ENCODE peak calls at places on chromosomes 12 and 14, in ten cellular contexts. One of them, this sample, is unnamed.

GRCh38 chr12:106246891-106247730 is 709 bp downstream of the CKAP4 start:
- DNase-seq in testis: peak
- DNase-seq in lower lobe of right lung: peak
- DNase-seq in endodermal cell: peak
- DNase-seq in endothelial cell of umbilical vein: peak
- DNase-seq in kidney: peak
- DNase-seq in adrenal gland: peak
- DNase-seq in heart left ventricle: peak
- DNase-seq in cardiac fibroblast: peak
- DNase-seq in PC-3: peak
- DNase-seq in this sample: peak

GRCh38 chr12:131137836-131138637 is 184.3 kb downstream of the ADGRD1 start:
- DNase-seq in testis: peak
- DNase-seq in lower lobe of right lung: no peak
- DNase-seq in endodermal cell: peak
- DNase-seq in endothelial cell of umbilical vein: no peak
- DNase-seq in kidney: no peak
- DNase-seq in adrenal gland: peak
- DNase-seq in heart left ventricle: peak
- DNase-seq in cardiac fibroblast: no peak
- DNase-seq in PC-3: peak
- DNase-seq in this sample: peak

GRCh38 chr14:93892923-93893549 is 34.1 kb upstream of the FAM181A start:
- DNase-seq in testis: peak
- DNase-seq in lower lobe of right lung: peak
- DNase-seq in endodermal cell: peak
- DNase-seq in endothelial cell of umbilical vein: peak
- DNase-seq in kidney: peak
- DNase-seq in adrenal gland: peak
- DNase-seq in heart left ventricle: peak
- DNase-seq in cardiac fibroblast: peak
- DNase-seq in PC-3: peak
- DNase-seq in this sample: peak

GRCh38 chr12:108840605-108841328 is 16.6 kb downstream of the SSH1 start:
- DNase-seq in testis: no peak
- DNase-seq in lower lobe of right lung: peak
- DNase-seq in endodermal cell: no peak
- DNase-seq in endothelial cell of umbilical vein: no peak
- DNase-seq in kidney: no peak
- DNase-seq in adrenal gland: no peak
- DNase-seq in heart left ventricle: no peak
- DNase-seq in cardiac fibroblast: no peak
- DNase-seq in PC-3: no peak
- DNase-seq in this sample: no peak

GRCh38 chr12:125029756-125030358 is 35.4 kb upstream of the AACS start:
- DNase-seq in testis: no peak
- DNase-seq in lower lobe of right lung: no peak
- DNase-seq in endodermal cell: no peak
- DNase-seq in endothelial cell of umbilical vein: no peak
- DNase-seq in kidney: no peak
- DNase-seq in adrenal gland: no peak
- DNase-seq in heart left ventricle: no peak
- DNase-seq in cardiac fibroblast: peak
- DNase-seq in PC-3: no peak
- DNase-seq in this sample: no peak

GRCh38 chr12:88206636-88207035 is 64.5 kb downstream of the TMTC3 start:
- DNase-seq in testis: no peak
- DNase-seq in lower lobe of right lung: no peak
- DNase-seq in endodermal cell: no peak
- DNase-seq in endothelial cell of umbilical vein: no peak
- DNase-seq in kidney: no peak
- DNase-seq in adrenal gland: no peak
- DNase-seq in heart left ventricle: no peak
- DNase-seq in cardiac fibroblast: peak
- DNase-seq in PC-3: no peak
- DNase-seq in this sample: no peak

GRCh38 chr12:63419119-63419518 is 249.2 kb downstream of the DPY19L2 start:
- DNase-seq in testis: no peak
- DNase-seq in lower lobe of right lung: no peak
- DNase-seq in endodermal cell: no peak
- DNase-seq in endothelial cell of umbilical vein: no peak
- DNase-seq in kidney: no peak
- DNase-seq in adrenal gland: no peak
- DNase-seq in heart left ventricle: no peak
- DNase-seq in cardiac fibroblast: no peak
- DNase-seq in PC-3: peak
- DNase-seq in this sample: no peak

GRCh38 chr12:109900752-109901580 is 892 bp downstream of the TCHP start:
- DNase-seq in testis: no peak
- DNase-seq in lower lobe of right lung: no peak
- DNase-seq in endodermal cell: peak
- DNase-seq in endothelial cell of umbilical vein: peak
- DNase-seq in kidney: no peak
- DNase-seq in adrenal gland: no peak
- DNase-seq in heart left ventricle: no peak
- DNase-seq in cardiac fibroblast: peak
- DNase-seq in PC-3: peak
- DNase-seq in this sample: no peak

GRCh38 chr12:78004451-78005093 is 173.9 kb downstream of the NAV3 start:
- DNase-seq in testis: no peak
- DNase-seq in lower lobe of right lung: no peak
- DNase-seq in endodermal cell: no peak
- DNase-seq in endothelial cell of umbilical vein: no peak
- DNase-seq in kidney: no peak
- DNase-seq in adrenal gland: no peak
- DNase-seq in heart left ventricle: no peak
- DNase-seq in cardiac fibroblast: no peak
- DNase-seq in PC-3: no peak
- DNase-seq in this sample: no peak

GRCh38 chr12:78007173-78007572 is 176.5 kb downstream of the NAV3 start:
- DNase-seq in testis: no peak
- DNase-seq in lower lobe of right lung: no peak
- DNase-seq in endodermal cell: no peak
- DNase-seq in endothelial cell of umbilical vein: no peak
- DNase-seq in kidney: no peak
- DNase-seq in adrenal gland: no peak
- DNase-seq in heart left ventricle: no peak
- DNase-seq in cardiac fibroblast: no peak
- DNase-seq in PC-3: no peak
- DNase-seq in this sample: no peak

GRCh38 chr12:78005094-78005492 is 174.4 kb downstream of the NAV3 start:
- DNase-seq in testis: no peak
- DNase-seq in lower lobe of right lung: no peak
- DNase-seq in endodermal cell: no peak
- DNase-seq in endothelial cell of umbilical vein: no peak
- DNase-seq in kidney: no peak
- DNase-seq in adrenal gland: no peak
- DNase-seq in heart left ventricle: no peak
- DNase-seq in cardiac fibroblast: no peak
- DNase-seq in PC-3: no peak
- DNase-seq in this sample: no peak

GRCh38 chr12:77999074-77999715 is 168.5 kb downstream of the NAV3 start:
- DNase-seq in testis: no peak
- DNase-seq in lower lobe of right lung: no peak
- DNase-seq in endodermal cell: no peak
- DNase-seq in endothelial cell of umbilical vein: no peak
- DNase-seq in kidney: no peak
- DNase-seq in adrenal gland: no peak
- DNase-seq in heart left ventricle: no peak
- DNase-seq in cardiac fibroblast: no peak
- DNase-seq in PC-3: no peak
- DNase-seq in this sample: no peak

DNA sequence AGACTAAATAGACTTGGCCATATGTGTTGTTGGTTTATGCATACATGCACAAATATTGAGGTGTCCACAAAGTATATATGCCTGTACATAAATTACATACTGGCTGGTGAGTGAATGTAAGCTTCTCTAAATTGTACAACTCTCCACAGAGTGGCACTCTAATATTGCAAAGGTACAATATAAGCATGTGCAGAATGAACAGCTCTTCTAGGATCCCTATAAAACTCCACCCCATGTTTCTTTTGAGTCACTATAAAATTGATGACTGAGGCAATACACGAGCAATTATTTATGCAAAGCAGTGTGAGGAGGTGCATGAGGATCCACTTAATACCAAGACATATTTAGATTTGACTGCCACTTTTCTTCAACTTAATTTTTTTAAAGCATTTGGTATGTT is 172.2 kb downstream of the NAV3 start:
- DNase-seq in testis: no peak
- DNase-seq in lower lobe of right lung: no peak
- DNase-seq in endodermal cell: no peak
- DNase-seq in endothelial cell of umbilical vein: no peak
- DNase-seq in kidney: no peak
- DNase-seq in adrenal gland: no peak
- DNase-seq in heart left ventricle: no peak
- DNase-seq in cardiac fibroblast: peak
- DNase-seq in PC-3: peak
- DNase-seq in this sample: no peak
- TF ChIP-seq CTCF in testis: no peak
- TF ChIP-seq CTCF in lower lobe of right lung: no peak
- TF ChIP-seq CTCF in endodermal cell: no peak
- TF ChIP-seq CTCF in endothelial cell of umbilical vein: no peak
- TF ChIP-seq CTCF in kidney: no peak
- TF ChIP-seq CTCF in adrenal gland: no peak
- TF ChIP-seq CTCF in heart left ventricle: no peak
- TF ChIP-seq CTCF in cardiac fibroblast: no peak
- TF ChIP-seq CTCF in PC-3: peak
- TF ChIP-seq CTCF in this sample: no peak

DNA sequence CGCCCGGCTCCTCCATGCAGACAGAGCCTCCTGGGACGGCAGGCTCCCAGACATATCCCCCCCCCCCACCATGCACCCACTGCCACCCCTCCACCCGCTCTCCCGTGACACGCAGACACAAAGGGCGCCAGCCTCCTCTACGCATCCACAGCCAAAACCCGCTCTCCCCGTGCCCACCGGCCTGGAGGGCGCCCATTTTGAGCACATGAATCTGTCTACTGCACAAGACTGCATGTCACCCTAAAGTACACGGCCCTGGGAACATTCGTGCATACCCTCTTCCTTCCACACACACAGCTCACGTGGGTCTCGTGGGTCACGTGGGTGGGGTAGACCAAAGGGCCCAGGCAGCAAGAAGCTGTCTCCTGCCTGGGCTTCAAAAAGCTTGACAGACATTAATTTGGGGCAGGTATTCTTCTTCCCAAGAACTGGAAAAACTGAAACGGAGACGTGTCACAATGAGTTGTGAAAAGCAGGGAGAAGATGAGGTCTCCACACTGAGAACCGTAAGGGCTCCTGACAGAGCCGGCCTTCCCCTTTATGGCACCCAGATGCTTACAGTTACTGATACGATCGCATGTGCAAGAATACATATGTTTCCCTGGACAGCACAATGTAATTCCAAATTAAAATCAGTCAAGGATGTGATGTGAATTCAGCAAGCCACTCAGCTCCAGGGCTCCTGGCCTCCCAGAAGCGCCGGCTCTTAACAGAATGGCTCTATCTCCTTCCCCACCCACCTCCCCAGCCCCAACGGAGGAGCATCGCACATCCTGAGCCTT is 2.0 kb downstream of the TGFB3 start:
- DNase-seq in testis: peak
- DNase-seq in lower lobe of right lung: no peak
- DNase-seq in endodermal cell: no peak
- DNase-seq in endothelial cell of umbilical vein: no peak
- DNase-seq in kidney: peak
- DNase-seq in adrenal gland: no peak
- DNase-seq in heart left ventricle: no peak
- DNase-seq in cardiac fibroblast: no peak
- DNase-seq in PC-3: no peak
- DNase-seq in this sample: peak
- H3K4me3 ChIP-seq in testis: peak
- H3K4me3 ChIP-seq in lower lobe of right lung: peak
- H3K4me3 ChIP-seq in endodermal cell: no peak
- H3K4me3 ChIP-seq in endothelial cell of umbilical vein: no peak
- H3K4me3 ChIP-seq in kidney: no peak
- H3K4me3 ChIP-seq in adrenal gland: peak
- H3K4me3 ChIP-seq in heart left ventricle: peak
- H3K4me3 ChIP-seq in cardiac fibroblast: peak
- H3K4me3 ChIP-seq in PC-3: peak
- H3K4me3 ChIP-seq in this sample: peak

GRCh38 chr14:105486333-105486973 is at the start of gene CRIP1:
- DNase-seq in testis: no peak
- DNase-seq in lower lobe of right lung: no peak
- DNase-seq in endodermal cell: no peak
- DNase-seq in endothelial cell of umbilical vein: no peak
- DNase-seq in kidney: no peak
- DNase-seq in adrenal gland: no peak
- DNase-seq in heart left ventricle: no peak
- DNase-seq in cardiac fibroblast: no peak
- DNase-seq in PC-3: no peak
- DNase-seq in this sample: no peak

GRCh38 chr14:105486974-105487448 is 325 bp downstream of the CRIP1 start:
- DNase-seq in testis: no peak
- DNase-seq in lower lobe of right lung: peak
- DNase-seq in endodermal cell: peak
- DNase-seq in endothelial cell of umbilical vein: no peak
- DNase-seq in kidney: peak
- DNase-seq in adrenal gland: no peak
- DNase-seq in heart left ventricle: peak
- DNase-seq in cardiac fibroblast: no peak
- DNase-seq in PC-3: no peak
- DNase-seq in this sample: peak

GRCh38 chr14:105484069-105484996 is 2.4 kb upstream of the CRIP1 start:
- DNase-seq in testis: no peak
- DNase-seq in lower lobe of right lung: peak
- DNase-seq in endodermal cell: no peak
- DNase-seq in endothelial cell of umbilical vein: peak
- DNase-seq in kidney: no peak
- DNase-seq in adrenal gland: peak
- DNase-seq in heart left ventricle: peak
- DNase-seq in cardiac fibroblast: peak
- DNase-seq in PC-3: no peak
- DNase-seq in this sample: no peak

GRCh38 chr14:105484997-105485393 is 1.7 kb upstream of the CRIP1 start:
- DNase-seq in testis: no peak
- DNase-seq in lower lobe of right lung: no peak
- DNase-seq in endodermal cell: no peak
- DNase-seq in endothelial cell of umbilical vein: no peak
- DNase-seq in kidney: no peak
- DNase-seq in adrenal gland: no peak
- DNase-seq in heart left ventricle: no peak
- DNase-seq in cardiac fibroblast: no peak
- DNase-seq in PC-3: no peak
- DNase-seq in this sample: no peak

DNA sequence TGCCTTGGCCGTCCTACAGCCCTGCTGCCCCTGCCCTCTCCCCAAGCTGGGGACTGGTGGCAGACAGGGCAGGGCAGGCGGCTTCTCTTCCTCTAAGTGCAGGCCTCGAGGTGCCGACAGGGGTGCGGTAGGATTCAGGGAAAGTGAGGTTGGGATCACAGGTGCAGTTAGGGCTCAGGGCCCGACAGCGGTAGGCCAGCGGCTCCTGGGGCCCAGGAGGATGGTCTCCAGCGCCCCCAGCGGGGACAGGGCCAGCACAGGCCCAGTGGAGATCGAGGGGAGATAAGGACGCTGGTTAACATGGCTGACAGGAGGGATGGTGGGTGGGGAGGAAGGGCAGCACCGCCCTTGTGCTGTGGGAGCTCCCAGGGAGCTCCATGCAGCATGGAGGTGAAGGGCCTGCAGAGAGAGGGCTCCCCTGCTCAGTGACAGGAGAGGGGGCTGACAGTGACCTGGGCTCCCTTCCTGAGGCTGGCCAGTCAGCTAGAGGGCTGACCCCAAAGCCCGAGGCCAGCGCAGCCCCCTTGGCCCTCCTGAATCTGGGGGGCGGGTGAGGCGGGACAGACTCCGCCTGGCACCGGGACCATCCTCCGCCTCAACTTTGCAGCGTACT is 860 bp upstream of the CRIP1 start:
- DNase-seq in testis: no peak
- DNase-seq in lower lobe of right lung: no peak
- DNase-seq in endodermal cell: peak
- DNase-seq in endothelial cell of umbilical vein: peak
- DNase-seq in kidney: no peak
- DNase-seq in adrenal gland: peak
- DNase-seq in heart left ventricle: no peak
- DNase-seq in cardiac fibroblast: no peak
- DNase-seq in PC-3: peak
- DNase-seq in this sample: no peak
- TF ChIP-seq CTCF in testis: no peak
- TF ChIP-seq CTCF in lower lobe of right lung: peak
- TF ChIP-seq CTCF in endodermal cell: peak
- TF ChIP-seq CTCF in endothelial cell of umbilical vein: peak
- TF ChIP-seq CTCF in kidney: peak
- TF ChIP-seq CTCF in adrenal gland: no peak
- TF ChIP-seq CTCF in heart left ventricle: peak
- TF ChIP-seq CTCF in cardiac fibroblast: no peak
- TF ChIP-seq CTCF in PC-3: peak
- TF ChIP-seq CTCF in this sample: no peak

GRCh38 chr14:99604766-99605298 is 825 bp upstream of the CCDC85C start:
- DNase-seq in testis: no peak
- DNase-seq in lower lobe of right lung: no peak
- DNase-seq in endodermal cell: no peak
- DNase-seq in endothelial cell of umbilical vein: peak
- DNase-seq in kidney: no peak
- DNase-seq in adrenal gland: no peak
- DNase-seq in heart left ventricle: no peak
- DNase-seq in cardiac fibroblast: peak
- DNase-seq in PC-3: peak
- DNase-seq in this sample: no peak

GRCh38 chr14:99603965-99604765 is at the start of gene CCDC85C:
- DNase-seq in testis: peak
- DNase-seq in lower lobe of right lung: peak
- DNase-seq in endodermal cell: peak
- DNase-seq in endothelial cell of umbilical vein: peak
- DNase-seq in kidney: peak
- DNase-seq in adrenal gland: peak
- DNase-seq in heart left ventricle: peak
- DNase-seq in cardiac fibroblast: peak
- DNase-seq in PC-3: peak
- DNase-seq in this sample: peak

GRCh38 chr14:99602054-99602787 is 1.8 kb downstream of the CCDC85C start:
- DNase-seq in testis: peak
- DNase-seq in lower lobe of right lung: peak
- DNase-seq in endodermal cell: no peak
- DNase-seq in endothelial cell of umbilical vein: no peak
- DNase-seq in kidney: no peak
- DNase-seq in adrenal gland: no peak
- DNase-seq in heart left ventricle: no peak
- DNase-seq in cardiac fibroblast: no peak
- DNase-seq in PC-3: peak
- DNase-seq in this sample: no peak

GRCh38 chr14:99602788-99603415 is 1.1 kb downstream of the CCDC85C start:
- DNase-seq in testis: no peak
- DNase-seq in lower lobe of right lung: no peak
- DNase-seq in endodermal cell: peak
- DNase-seq in endothelial cell of umbilical vein: no peak
- DNase-seq in kidney: no peak
- DNase-seq in adrenal gland: no peak
- DNase-seq in heart left ventricle: no peak
- DNase-seq in cardiac fibroblast: no peak
- DNase-seq in PC-3: no peak
- DNase-seq in this sample: no peak

DNA sequence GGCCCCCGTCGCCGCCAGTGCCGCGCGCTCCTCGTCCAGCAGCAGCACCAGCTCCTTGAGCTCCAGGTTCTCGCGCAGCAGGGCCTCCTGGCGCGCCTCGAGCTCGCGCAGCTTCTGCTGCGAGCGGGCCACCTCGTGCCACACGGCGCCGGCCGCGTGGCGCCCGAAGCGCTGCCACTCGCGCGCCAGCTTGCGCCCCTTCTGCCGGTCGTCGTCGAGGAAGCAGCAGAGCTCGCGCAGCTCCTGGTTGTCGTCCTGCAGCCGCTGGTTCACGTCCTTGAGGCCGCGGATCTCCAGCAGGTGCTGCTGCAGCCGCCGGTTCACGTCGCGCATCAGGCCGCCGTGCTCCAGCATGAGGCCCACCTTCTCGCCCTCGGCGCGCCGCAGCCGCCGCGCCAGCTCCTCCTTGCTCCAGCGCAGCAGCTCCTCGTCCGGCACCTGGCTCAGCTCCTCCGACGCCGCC is 505 bp downstream of the CCDC85C start:
- DNase-seq in testis: peak
- DNase-seq in lower lobe of right lung: no peak
- DNase-seq in endodermal cell: peak
- DNase-seq in endothelial cell of umbilical vein: peak
- DNase-seq in kidney: no peak
- DNase-seq in adrenal gland: peak
- DNase-seq in heart left ventricle: no peak
- DNase-seq in cardiac fibroblast: peak
- DNase-seq in PC-3: peak
- DNase-seq in this sample: no peak
- H3K4me3 ChIP-seq in testis: peak
- H3K4me3 ChIP-seq in lower lobe of right lung: peak
- H3K4me3 ChIP-seq in endodermal cell: peak
- H3K4me3 ChIP-seq in endothelial cell of umbilical vein: no peak
- H3K4me3 ChIP-seq in kidney: no peak
- H3K4me3 ChIP-seq in adrenal gland: peak
- H3K4me3 ChIP-seq in heart left ventricle: peak
- H3K4me3 ChIP-seq in cardiac fibroblast: peak
- H3K4me3 ChIP-seq in PC-3: peak
- H3K4me3 ChIP-seq in this sample: peak